ENCODE peak calls at places on chromosomes 11 and 22, in eight cellular contexts. L is EH; J is sciatic nerve; I is activated naive CD8-positive, alpha-beta T cell treated with anti-CD3 and anti-CD28 coated beads, Interleukin-2, amount 50 U/mL, for 24 hours; Q is KG1; T is DMS79; K is DMS 273 treated with DMSO at 0.1 percent for 48 hours; B is amniotic stem cell. H is an unnamed sample.

GRCh38 chr11:29135504-29135903 is 881.3 kb downstream of the KCNA4 start:
- DNase-seq in L (peak; percentile 87), J (no peak), I (no peak), Q (no peak), T (no peak), K (no peak), B (no peak), H (peak; percentile 63)

GRCh38 chr11:11895672-11896071 is 53.9 kb downstream of the USP47 start:
- DNase-seq in L (peak; percentile 25), J (no peak), I (no peak), Q (no peak), T (no peak), K (no peak), B (no peak), H (peak; percentile 28)

GRCh38 chr11:4026389-4026788 is 68.2 kb upstream of the RRM1 start:
- DNase-seq in L (no peak), J (no peak), I (no peak), Q (no peak), T (no peak), K (no peak), B (no peak), H (no peak)

GRCh38 chr11:86577663-86578636 is 94.5 kb downstream of the ME3 start:
- DNase-seq in L (peak; percentile 92), J (peak; percentile 72), I (no peak), Q (no peak), T (peak; percentile 35), K (no peak), B (no peak), H (peak; percentile 76)

GRCh38 chr11:65856689-65857499 is 1.1 kb downstream of the CFL1 start:
- DNase-seq in L (peak; percentile 78), J (peak; percentile 89), I (peak; percentile 88), Q (peak; percentile 74), T (peak; percentile 18), K (no peak), B (no peak), H (peak; percentile 57)

GRCh38 chr11:118914178-118914918 is 11.4 kb downstream of the BCL9L start:
- DNase-seq in L (peak; percentile 45), J (peak; percentile 70), I (peak; percentile 77), Q (no peak), T (no peak), K (no peak), B (no peak), H (no peak)

GRCh38 chr11:91147885-91148284 is 925.0 kb upstream of the CHORDC1 start:
- DNase-seq in L (no peak), J (no peak), I (no peak), Q (no peak), T (no peak), K (no peak), B (no peak), H (no peak)

GRCh38 chr11:133082851-133083488 is 449.3 kb downstream of the OPCML start:
- DNase-seq in L (peak; percentile 65), J (peak; percentile 77), I (peak; percentile 78), Q (peak; percentile 55), T (no peak), K (no peak), B (no peak), H (peak; percentile 52)

GRCh38 chr22:21698430-21699329 is 32.9 kb downstream of the PPIL2 start:
- DNase-seq in L (peak; percentile 90), J (no peak), I (no peak), Q (no peak), T (no peak), K (no peak), B (peak; percentile 33), H (no peak)

GRCh38 chr11:11450744-11451362 is 97.8 kb upstream of the CSNK2A3 start:
- DNase-seq in L (peak; percentile 97), J (no peak), I (no peak), Q (no peak), T (peak; percentile 7), K (no peak), B (no peak), H (peak; percentile 3)

GRCh38 chr11:81377418-81377817 is 1356.2 kb downstream of the FAM181B start:
- DNase-seq in L (no peak), J (no peak), I (no peak), Q (no peak), T (no peak), K (no peak), B (no peak), H (no peak)

GRCh38 chr11:19200410-19201201 is 1.2 kb downstream of the CSRP3 start:
- DNase-seq in L (peak; percentile 56), J (no peak), I (no peak), Q (no peak), T (peak; percentile 87), K (no peak), B (no peak), H (peak; percentile 64)

GRCh38 chr11:120608061-120608460 is 96.5 kb downstream of the GRIK4 start:
- DNase-seq in L (no peak), J (no peak), I (no peak), Q (no peak), T (no peak), K (no peak), B (no peak), H (no peak)

GRCh38 chr22:49971232-49972162 is 10.9 kb downstream of the PIM3 start:
- DNase-seq in L (peak; percentile 66), J (peak; percentile 88), I (peak; percentile 83), Q (no peak), T (no peak), K (no peak), B (no peak), H (peak; percentile 51)

GRCh38 chr22:38862375-38863329 is 9.4 kb downstream of the CBX6 start:
- DNase-seq in L (peak; percentile 20), J (no peak), I (no peak), Q (no peak), T (no peak), K (no peak), B (no peak), H (no peak)

GRCh38 chr22:49196046-49196511 is 631.6 kb downstream of the BRD1 start:
- DNase-seq in L (no peak), J (no peak), I (no peak), Q (no peak), T (no peak), K (no peak), B (no peak), H (no peak)

GRCh38 chr22:48902001-48902869 is 925.4 kb downstream of the BRD1 start:
- DNase-seq in L (no peak), J (peak; percentile 49), I (no peak), Q (no peak), T (no peak), K (no peak), B (no peak), H (no peak)

GRCh38 chr11:115396533-115396932 is 107.7 kb downstream of the CADM1 start:
- DNase-seq in L (no peak), J (no peak), I (no peak), Q (no peak), T (no peak), K (no peak), B (no peak), H (no peak)

GRCh38 chr11:19474954-19475811 is 234.4 kb upstream of the E2F8 start:
- DNase-seq in L (no peak), J (no peak), I (no peak), Q (no peak), T (no peak), K (no peak), B (no peak), H (no peak)

GRCh38 chr11:68138256-68138655 is 17.1 kb upstream of the CHKA start:
- DNase-seq in L (peak; percentile 27), J (no peak), I (no peak), Q (no peak), T (peak; percentile 11), K (no peak), B (no peak), H (no peak)

GRCh38 chr11:120255519-120255866 is 15.6 kb downstream of the POU2F3 start:
- DNase-seq in L (no peak), J (no peak), I (no peak), Q (no peak), T (no peak), K (no peak), B (no peak), H (no peak)

GRCh38 chr11:132336781-132337535 is 966.5 kb downstream of the NTM start:
- DNase-seq in L (no peak), J (no peak), I (no peak), Q (no peak), T (no peak), K (no peak), B (no peak), H (no peak)

GRCh38 chr11:66543263-66544107 is 2.4 kb downstream of the ZDHHC24 start:
- DNase-seq in L (peak; percentile 57), J (peak; percentile 73), I (peak; percentile 71), Q (peak; percentile 87), T (no peak), K (no peak), B (no peak), H (no peak)

GRCh38 chr11:22657101-22657694 is 9.2 kb upstream of the GAS2 start:
- DNase-seq in L (no peak), J (no peak), I (no peak), Q (no peak), T (no peak), K (no peak), B (no peak), H (no peak)

GRCh38 chr11:5204787-5205186 is 4.3 kb upstream of the OR51V1 start:
- DNase-seq in L (peak; percentile 79), J (no peak), I (no peak), Q (no peak), T (no peak), K (no peak), B (peak; percentile 46), H (peak; percentile 76)

GRCh38 chr22:46456818-46457163 is 80.6 kb downstream of the CELSR1 start:
- DNase-seq in L (no peak), J (no peak), I (no peak), Q (no peak), T (no peak), K (no peak), B (no peak), H (no peak)

GRCh38 chr11:47955356-47955755 is 25.0 kb upstream of the PTPRJ start:
- DNase-seq in L (no peak), J (no peak), I (no peak), Q (no peak), T (no peak), K (no peak), B (no peak), H (no peak)

H was measured in AG10803.